ENCODE peak calls at places on chromosomes 4 and X, in four cellular contexts. Y is H1, P is K562, T is A549. S is an unnamed sample.

GRCh38 chrX:46929439-46930018 is 17.3 kb downstream of the JADE3 start:
- DNase-seq in Y (no peak), P (no peak), T (peak), S (peak)

GRCh38 chr4:49000806-49001205 is 14.7 kb downstream of the CWH43 start:
- DNase-seq in Y (no peak), P (no peak), T (no peak), S (no peak)

GRCh38 chr4:105155426-105155825 is 8.8 kb downstream of the TET2 start:
- DNase-seq in Y (no peak), P (no peak), T (no peak), S (peak)

GRCh38 chrX:15738686-15739016 is 581 bp downstream of the CA5B start:
- DNase-seq in Y (no peak), P (no peak), T (no peak), S (no peak)

GRCh38 chrX:134761788-134762187 is 103.5 kb upstream of the PLAC1 start:
- DNase-seq in Y (no peak), P (no peak), T (peak), S (no peak)

GRCh38 chrX:134171661-134172587 is 65.1 kb upstream of the CCDC160 start:
- DNase-seq in Y (no peak), P (no peak), T (no peak), S (no peak)

GRCh38 chr4:163540977-163541376 is 46.5 kb downstream of the TMA16 start:
- DNase-seq in Y (no peak), P (no peak), T (no peak), S (peak)

GRCh38 chr4:145507636-145508035 is 26.0 kb downstream of the SMAD1 start:
- DNase-seq in Y (no peak), P (no peak), T (peak), S (peak)

GRCh38 chr4:156620786-156621185 is 350.8 kb downstream of the PDGFC start:
- DNase-seq in Y (no peak), P (no peak), T (no peak), S (no peak)

GRCh38 chrX:64205441-64205734 is at the start of gene AMER1:
- DNase-seq in Y (no peak), P (no peak), T (no peak), S (no peak)

GRCh38 chr4:140154572-140154891 is 548 bp upstream of the MAML3 start:
- DNase-seq in Y (no peak), P (no peak), T (no peak), S (no peak)

GRCh38 chrX:124507276-124507675 is 160.9 kb downstream of the SH2D1A start:
- DNase-seq in Y (no peak), P (no peak), T (no peak), S (no peak)

GRCh38 chr4:119238068-119238722 is 25.7 kb downstream of the USP53 start:
- DNase-seq in Y (no peak), P (no peak), T (no peak), S (peak)

GRCh38 chrX:140918398-140919043 is 83.9 kb upstream of the SPANXB1 start:
- DNase-seq in Y (peak), P (peak), T (peak), S (peak)

GRCh38 chr4:137156054-137156453 is 376.2 kb downstream of the PCDH18 start:
- DNase-seq in Y (no peak), P (no peak), T (no peak), S (peak)

GRCh38 chrX:108735680-108736508 is 469 bp downstream of the IRS4 start:
- DNase-seq in Y (no peak), P (no peak), T (peak), S (no peak)
- TF ChIP-seq MAFK in Y (no peak), P (no peak), T (no peak), S (no peak)

GRCh38 chrX:39678914-39679313 is 418.8 kb downstream of the BCOR start:
- DNase-seq in Y (no peak), P (peak), T (no peak), S (no peak)

GRCh38 chrX:39677987-39678840 is 419.5 kb downstream of the BCOR start:
- DNase-seq in Y (no peak), P (no peak), T (no peak), S (no peak)

GRCh38 chrX:39679497-39680157 is 418.1 kb downstream of the BCOR start:
- DNase-seq in Y (no peak), P (no peak), T (no peak), S (no peak)

GRCh38 chrX:39681885-39682284 is 415.9 kb downstream of the BCOR start:
- DNase-seq in Y (no peak), P (no peak), T (no peak), S (no peak)

DNA sequence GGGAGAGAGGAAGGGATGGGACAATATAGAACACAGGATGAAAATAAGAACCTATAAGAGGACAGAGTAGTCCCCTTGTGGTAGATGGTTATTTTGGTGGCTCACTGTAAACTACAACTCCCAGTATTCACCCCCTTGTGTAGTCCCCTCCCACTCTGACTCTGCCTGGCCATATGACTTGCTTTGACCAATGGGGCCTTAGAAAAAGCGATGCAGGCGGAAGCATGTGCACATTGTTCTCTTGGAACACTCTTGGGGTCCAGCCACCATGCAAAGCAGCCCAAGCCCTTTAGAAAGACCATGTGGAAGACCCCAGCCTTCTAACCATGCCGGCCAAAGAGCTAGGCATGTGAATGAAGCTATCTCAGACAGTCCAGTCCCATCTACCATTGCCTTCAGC is 415.0 kb downstream of the BCOR start:
- DNase-seq in Y (no peak), P (peak), T (no peak), S (no peak)
- TF ChIP-seq MAFK in Y (no peak), P (no peak), T (no peak), S (no peak)

DNA sequence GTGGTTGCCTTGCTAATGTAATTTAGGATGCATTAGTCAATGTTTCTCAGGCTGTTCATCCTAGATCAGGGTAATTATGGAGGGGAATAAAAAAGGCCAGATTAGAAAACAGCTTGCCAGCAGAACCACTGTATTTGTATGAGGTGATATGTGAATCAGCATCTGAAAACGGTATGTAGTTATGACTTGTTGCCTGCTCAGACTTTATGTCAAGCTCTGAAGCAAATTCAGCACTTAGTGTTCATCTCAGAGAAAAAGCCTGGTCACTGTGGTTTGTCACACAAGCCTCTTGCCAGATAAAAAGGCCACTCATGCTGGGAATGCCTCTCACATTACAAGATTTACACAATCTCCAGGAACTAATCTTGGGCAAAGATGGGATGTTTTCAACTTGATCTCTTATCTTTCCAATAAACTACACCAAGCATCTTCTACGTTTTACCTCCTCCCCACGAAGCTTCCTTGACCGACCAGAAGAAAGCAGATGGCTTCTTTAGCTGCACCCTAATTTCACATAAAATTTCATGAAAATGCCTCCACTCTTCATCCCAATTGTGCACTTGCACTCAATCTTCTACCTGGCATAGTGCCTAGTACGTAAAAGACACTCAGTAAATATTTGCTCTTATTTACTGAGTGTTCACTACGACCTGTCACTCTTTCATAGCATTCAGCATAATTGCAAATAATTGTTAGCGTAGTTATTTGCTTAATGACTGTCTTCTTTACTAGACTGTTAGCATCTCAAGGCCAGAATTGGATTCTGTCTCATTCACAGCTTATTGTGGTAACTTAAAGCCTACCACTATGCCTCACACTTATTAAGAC is 130.5 kb downstream of the ENOX2 start:
- DNase-seq in Y (no peak), P (no peak), T (peak), S (peak)
- TF ChIP-seq MAFK in Y (no peak), P (peak), T (no peak), S (peak)

GRCh38 chr4:25291158-25291733 is 21.3 kb upstream of the ZCCHC4 start:
- DNase-seq in Y (no peak), P (no peak), T (no peak), S (no peak)
- TF ChIP-seq MAFK in Y (no peak), P (no peak), T (no peak), S (no peak)

GRCh38 chr4:54547299-54548097 is 110.3 kb upstream of the KIT start:
- DNase-seq in Y (no peak), P (no peak), T (no peak), S (no peak)
- TF ChIP-seq MAFK in Y (no peak), P (no peak), T (no peak), S (no peak)

DNA sequence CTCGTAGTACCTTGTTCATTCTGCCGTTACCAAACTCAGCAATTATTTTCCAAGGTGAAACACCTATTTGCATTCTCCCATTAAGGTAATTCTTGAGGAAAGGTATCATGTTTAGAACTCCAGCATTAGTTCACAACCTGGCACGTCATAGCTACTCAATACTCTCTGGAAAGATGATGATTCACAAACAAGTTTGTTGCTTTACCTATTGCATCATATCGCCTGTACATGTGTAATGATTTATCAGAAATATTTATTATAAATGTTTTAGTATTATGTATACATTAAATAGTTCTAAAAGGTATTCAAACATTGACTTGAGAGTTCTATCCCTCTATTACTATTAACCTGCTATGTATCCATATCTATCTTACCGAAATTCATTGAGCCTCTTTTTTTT is 658.3 kb upstream of the PITX2 start:
- DNase-seq in Y (no peak), P (no peak), T (no peak), S (no peak)
- TF ChIP-seq MAFK in Y (no peak), P (no peak), T (no peak), S (no peak)